ENCODE peak calls at places on chromosomes 4 and X, in six cellular contexts. D, O, X, J, B and Y are unnamed samples.

GRCh38 chr4:174427562-174428140 is 94.6 kb downstream of the HPGD start:
- DNase-seq in D (no peak), O (no peak), X (no peak), J (peak), B (no peak), Y (no peak)

GRCh38 chr4:77695769-77696168 is 90.1 kb downstream of the CXCL13 start:
- DNase-seq in D (no peak), O (no peak), X (peak), J (peak), B (no peak), Y (no peak)

GRCh38 chrX:21373637-21374162 is 518 bp upstream of the CNKSR2 start:
- DNase-seq in D (no peak), O (no peak), X (peak), J (no peak), B (peak), Y (peak)

GRCh38 chrX:153226344-153227190 is 47.5 kb downstream of the MAGEA1 start:
- DNase-seq in D (no peak), O (peak), X (peak), J (peak), B (peak), Y (no peak)

GRCh38 chr4:32258986-32259385 is 1538.8 kb downstream of the PCDH7 start:
- DNase-seq in D (no peak), O (no peak), X (no peak), J (no peak), B (no peak), Y (no peak)

GRCh38 chr4:8618961-8619720 is 26.6 kb downstream of the CPZ start:
- DNase-seq in D (no peak), O (no peak), X (no peak), J (no peak), B (no peak), Y (no peak)

GRCh38 chrX:153321381-153322105 is at the start of gene PNMA6F:
- DNase-seq in D (peak), O (no peak), X (no peak), J (no peak), B (no peak), Y (peak)

GRCh38 chr4:139007640-139008039 is 7.9 kb upstream of the NOCT start:
- DNase-seq in D (no peak), O (no peak), X (no peak), J (no peak), B (no peak), Y (no peak)

GRCh38 chr4:8410641-8411271 is 29.8 kb downstream of the ACOX3 start:
- DNase-seq in D (no peak), O (peak), X (peak), J (peak), B (peak), Y (no peak)

GRCh38 chrX:1598021-1598875 is 6.8 kb downstream of the AKAP17A start:
- DNase-seq in D (no peak), O (no peak), X (no peak), J (no peak), B (no peak), Y (peak)

GRCh38 chr4:112410804-112411203 is 105.2 kb downstream of the NEUROG2 start:
- DNase-seq in D (no peak), O (no peak), X (no peak), J (no peak), B (no peak), Y (no peak)

GRCh38 chr4:138204507-138204906 is 37.6 kb downstream of the SLC7A11 start:
- DNase-seq in D (no peak), O (no peak), X (no peak), J (no peak), B (no peak), Y (no peak)

GRCh38 chr4:3073158-3074077 is 920 bp downstream of the HTT-AS start:
- DNase-seq in D (no peak), O (no peak), X (no peak), J (no peak), B (peak), Y (no peak)

GRCh38 chr4:40621229-40621591 is 8.5 kb downstream of the RBM47 start:
- DNase-seq in D (no peak), O (no peak), X (no peak), J (no peak), B (no peak), Y (no peak)

GRCh38 chrX:18707442-18708049 is at the start of gene PPEF1:
- DNase-seq in D (no peak), O (no peak), X (no peak), J (no peak), B (no peak), Y (no peak)

GRCh38 chr4:610411-611261 is 14.7 kb upstream of the PDE6B start:
- DNase-seq in D (no peak), O (no peak), X (peak), J (peak), B (no peak), Y (peak)

GRCh38 chr4:40276541-40276940 is 58.6 kb upstream of the CHRNA9 start:
- DNase-seq in D (no peak), O (no peak), X (no peak), J (no peak), B (no peak), Y (no peak)

GRCh38 chr4:145709336-145709735 is 29.4 kb downstream of the C4orf51 start:
- DNase-seq in D (no peak), O (no peak), X (no peak), J (no peak), B (no peak), Y (no peak)

GRCh38 chr4:37666625-37667071 is 19.5 kb downstream of the RELL1 start:
- DNase-seq in D (no peak), O (no peak), X (peak), J (peak), B (no peak), Y (no peak)

GRCh38 chr4:19301527-19301926 is 950.2 kb upstream of the SLIT2 start:
- DNase-seq in D (no peak), O (no peak), X (peak), J (peak), B (no peak), Y (no peak)

GRCh38 chrX:2584216-2584615 is 83.4 kb upstream of the DHRSX start:
- DNase-seq in D (no peak), O (peak), X (no peak), J (no peak), B (peak), Y (no peak)

GRCh38 chr4:13483142-13484044 is 747 bp downstream of the RAB28 start:
- DNase-seq in D (peak), O (peak), X (peak), J (peak), B (peak), Y (no peak)

GRCh38 chr4:184756399-184756798 is 22.5 kb upstream of the CENPU start:
- DNase-seq in D (no peak), O (no peak), X (peak), J (peak), B (no peak), Y (no peak)

GRCh38 chr4:8352368-8353157 is 83.0 kb downstream of the HTRA3 start:
- DNase-seq in D (no peak), O (no peak), X (no peak), J (no peak), B (peak), Y (no peak)

GRCh38 chr4:2823671-2824328 is 19.8 kb upstream of the ADD1 start:
- DNase-seq in D (no peak), O (no peak), X (no peak), J (no peak), B (no peak), Y (no peak)

GRCh38 chr4:139015948-139016451 is 419 bp downstream of the NOCT start:
- DNase-seq in D (no peak), O (no peak), X (peak), J (no peak), B (no peak), Y (no peak)

GRCh38 chr4:8294036-8294435 is 24.5 kb downstream of the HTRA3 start:
- DNase-seq in D (no peak), O (no peak), X (no peak), J (no peak), B (no peak), Y (no peak)

GRCh38 chr4:94356444-94356843 is 13.8 kb upstream of the HPGDS start:
- DNase-seq in D (no peak), O (no peak), X (no peak), J (no peak), B (no peak), Y (no peak)
- TF ChIP-seq CTCF in D (no peak), O (no peak), X (no peak), J (no peak), B (peak), Y (no peak)

DNA sequence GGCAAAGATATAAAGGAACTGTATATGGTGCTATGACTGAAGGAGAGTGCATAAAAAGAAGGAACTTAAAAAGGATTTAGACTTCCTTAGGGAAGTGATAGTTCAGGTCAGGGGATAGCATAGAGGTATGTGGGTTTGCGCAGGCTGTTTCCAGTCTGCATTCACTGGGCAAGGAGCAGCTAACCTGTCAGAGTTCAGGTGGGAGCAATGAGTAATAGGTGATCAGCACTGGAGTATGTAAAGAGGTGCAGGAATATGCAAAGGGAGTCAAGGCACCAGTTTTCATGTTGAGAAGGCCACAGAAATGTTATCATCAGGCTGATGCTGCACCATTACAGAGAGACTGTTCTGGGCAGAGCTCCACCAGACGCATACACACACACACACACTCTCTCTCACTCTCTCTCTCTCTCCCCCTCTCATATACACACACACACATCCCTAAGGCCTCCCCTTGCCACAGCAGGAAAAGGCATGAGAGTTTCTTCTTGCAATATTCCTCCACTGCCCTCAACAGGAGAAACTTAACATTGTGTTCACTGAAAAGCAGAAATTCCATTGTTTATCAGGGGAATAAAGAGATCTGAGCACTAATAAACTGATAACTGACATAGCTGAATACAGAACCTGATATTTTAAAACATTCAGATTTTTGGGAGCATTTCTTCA is 256.4 kb upstream of the GRID2 start:
- DNase-seq in D (no peak), O (no peak), X (no peak), J (peak), B (no peak), Y (no peak)
- TF ChIP-seq CTCF in D (no peak), O (no peak), X (no peak), J (peak), B (peak), Y (no peak)

DNA sequence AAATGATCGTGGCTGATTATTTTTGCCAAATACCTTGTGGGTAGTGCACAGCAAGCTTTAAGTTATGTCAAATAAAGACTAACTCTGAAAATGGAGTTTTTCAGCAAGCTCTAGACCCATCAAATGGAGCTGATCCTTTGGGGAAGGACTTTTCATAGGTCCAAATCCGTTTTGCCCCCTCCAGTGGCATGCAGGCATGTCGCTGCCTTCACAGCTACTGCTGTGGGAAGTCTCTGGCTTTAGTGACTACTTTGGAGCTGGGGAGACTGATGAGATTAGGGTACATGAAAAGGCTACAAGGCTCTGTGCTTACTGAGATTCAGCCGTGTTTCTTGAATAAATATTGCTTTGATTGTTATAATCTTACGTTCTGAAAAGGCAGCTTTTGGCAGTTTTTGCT is 106.6 kb upstream of the HS3ST1 start:
- DNase-seq in D (no peak), O (no peak), X (no peak), J (no peak), B (no peak), Y (no peak)
- TF ChIP-seq CTCF in D (no peak), O (no peak), X (no peak), J (no peak), B (peak), Y (no peak)

GRCh38 chrX:138986235-138986634 is 274.7 kb upstream of the FGF13 start:
- DNase-seq in D (no peak), O (no peak), X (peak), J (no peak), B (no peak), Y (no peak)
- TF ChIP-seq CTCF in D (no peak), O (no peak), X (no peak), J (no peak), B (no peak), Y (no peak)